ENCODE peak calls at places on chromosome 7, in six cellular contexts. S is AG10803, C is OCI-LY7, M is fibroblast of lung, N is progenitor cell of endocrine pancreas, X is GM13976. W is an unnamed sample.

GRCh38 chr7:18570890-18571478 is 75.4 kb downstream of the HDAC9 start:
- DNase-seq in M (peak), N (no peak), X (no peak), S (peak), C (peak), W (no peak)

GRCh38 chr7:127904706-127905056 is 126.6 kb downstream of the LRRC4 start:
- DNase-seq in C (no peak), X (no peak), M (no peak), N (no peak), S (peak), W (no peak)

GRCh38 chr7:7157177-7157886 is 25.0 kb upstream of the C1GALT1 start:
- DNase-seq in M (peak), S (peak), N (no peak), C (no peak), X (no peak), W (peak)

GRCh38 chr7:18503068-18503859 is 7.7 kb downstream of the HDAC9 start:
- DNase-seq in N (no peak), C (no peak), M (no peak), X (no peak), S (no peak), W (no peak)

GRCh38 chr7:116354171-116354545 is 143.8 kb downstream of the TES start:
- DNase-seq in C (no peak), M (peak), S (peak), X (no peak), N (no peak), W (no peak)

GRCh38 chr7:104482362-104483042 is 154.1 kb downstream of the LHFPL3 start:
- DNase-seq in S (no peak), M (no peak), N (no peak), X (no peak), C (no peak), W (no peak)

GRCh38 chr7:36048141-36048901 is 104.7 kb upstream of the EEPD1 start:
- DNase-seq in N (no peak), C (no peak), X (no peak), S (peak), M (peak), W (no peak)

GRCh38 chr7:64946772-64947171 is 43.7 kb downstream of the ZNF273 start:
- DNase-seq in C (peak), X (no peak), N (no peak), M (peak), S (no peak), W (peak)

GRCh38 chr7:39199951-39200350 is 222.2 kb downstream of the POU6F2 start:
- DNase-seq in M (no peak), N (no peak), X (no peak), S (no peak), C (no peak), W (no peak)

GRCh38 chr7:100803398-100804161 is 23.7 kb downstream of the EPHB4 start:
- DNase-seq in M (peak), X (peak), S (peak), N (peak), C (peak), W (peak)

GRCh38 chr7:137146552-137146961 is 197.0 kb downstream of the PTN start:
- DNase-seq in N (no peak), S (peak), C (no peak), X (no peak), M (peak), W (no peak)

GRCh38 chr7:90621130-90621891 is 25.2 kb downstream of the CDK14 start:
- DNase-seq in M (no peak), S (no peak), X (no peak), C (no peak), N (no peak), W (no peak)

GRCh38 chr7:51789494-51789893 is 472.9 kb upstream of the COBL start:
- DNase-seq in C (no peak), N (no peak), S (no peak), M (no peak), X (no peak), W (no peak)

GRCh38 chr7:124276005-124276606 is 243.2 kb upstream of the TMEM229A start:
- DNase-seq in S (no peak), N (peak), C (peak), X (no peak), M (peak), W (peak)

GRCh38 chr7:54189330-54189729 is 352.8 kb upstream of the VSTM2A start:
- DNase-seq in X (no peak), C (no peak), M (no peak), S (no peak), N (no peak), W (no peak)

GRCh38 chr7:39507866-39508551 is 58.2 kb upstream of the YAE1 start:
- DNase-seq in S (no peak), M (no peak), X (no peak), N (no peak), C (no peak), W (peak)

DNA sequence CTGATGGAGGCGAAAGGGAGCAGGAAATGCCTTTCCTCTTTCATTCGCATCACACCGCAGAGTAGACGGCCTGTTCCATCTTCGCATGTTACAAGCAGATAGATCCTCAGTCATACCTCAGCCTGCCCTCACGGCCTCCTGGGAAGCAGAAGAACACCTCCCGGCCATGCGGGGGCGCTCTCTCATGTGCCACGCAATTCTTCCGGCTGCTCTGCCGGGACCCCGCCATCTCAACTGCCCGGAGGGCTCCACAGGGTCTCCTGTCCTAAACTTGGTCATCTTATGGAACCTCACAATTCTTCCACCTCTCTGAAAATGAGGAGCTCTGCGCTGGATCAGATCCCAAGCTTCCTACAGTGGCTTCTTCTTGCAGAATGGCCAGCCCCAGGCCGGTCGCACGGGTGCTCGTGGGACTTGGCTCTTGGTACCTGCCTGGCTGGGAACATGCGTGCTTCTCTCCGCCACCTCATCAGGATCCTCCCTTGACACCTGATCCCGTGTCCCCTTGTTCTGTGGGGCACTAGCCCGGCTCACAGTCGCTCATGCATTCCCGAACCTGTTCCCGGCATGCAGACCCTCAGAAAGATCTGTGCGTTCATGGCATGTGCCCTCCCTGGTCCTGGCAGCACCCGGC is 262.8 kb upstream of the SHH start:
- DNase-seq in M (no peak), S (no peak), X (no peak), C (no peak), N (no peak), W (no peak)
- TF ChIP-seq CTCF in M (no peak), S (no peak), X (no peak), C (peak), N (no peak), W (no peak)

GRCh38 chr7:85041599-85042216 is 145.1 kb downstream of the SEMA3D start:
- DNase-seq in N (peak), C (peak), S (peak), M (peak), X (no peak), W (peak)

GRCh38 chr7:85038466-85038865 is 148.4 kb downstream of the SEMA3D start:
- DNase-seq in C (no peak), M (no peak), N (no peak), S (no peak), X (no peak), W (no peak)

DNA sequence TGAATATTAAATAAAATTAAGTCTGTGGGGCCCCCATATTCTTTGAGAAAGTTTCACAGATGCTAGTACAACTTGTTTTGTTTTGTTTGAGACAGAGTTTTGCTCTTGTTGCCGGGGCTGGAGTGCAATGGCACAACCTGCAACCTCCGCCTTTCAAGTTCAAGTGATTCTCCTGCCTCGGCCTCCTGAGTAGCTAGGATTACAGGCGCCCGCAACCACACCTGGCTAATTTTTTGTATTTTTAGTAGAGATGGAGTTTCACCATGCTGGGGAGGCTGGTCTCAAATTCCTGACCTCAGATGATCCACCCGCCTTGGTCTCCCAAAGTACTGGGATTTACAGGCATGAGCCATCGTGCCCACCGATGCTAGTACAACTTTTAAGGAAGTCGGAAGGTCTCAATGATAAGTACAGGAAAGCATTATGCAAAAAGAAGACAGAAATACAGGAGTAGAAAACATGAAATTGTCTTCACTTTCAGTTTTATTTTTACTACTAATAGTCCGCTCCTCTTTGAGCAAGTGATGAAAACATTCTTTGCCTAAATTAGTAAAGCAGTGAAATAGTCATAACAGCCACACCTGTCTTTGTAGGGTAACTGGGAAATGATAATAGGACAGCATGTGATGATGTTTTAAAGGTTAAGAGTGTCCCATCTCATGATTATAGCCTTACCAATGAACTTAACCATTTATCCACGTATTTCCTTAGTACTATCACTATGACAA is 147.5 kb downstream of the SEMA3D start:
- DNase-seq in S (no peak), N (no peak), C (no peak), X (no peak), M (no peak), W (no peak)
- TF ChIP-seq CTCF in S (no peak), N (no peak), C (no peak), X (no peak), M (no peak), W (no peak)

GRCh38 chr7:120554960-120555571 is 282.1 kb downstream of the KCND2 start:
- DNase-seq in X (peak), S (peak), N (peak), M (peak), C (peak), W (peak)
- TF ChIP-seq CTCF in X (peak), S (peak), N (peak), M (peak), C (peak), W (no peak)

GRCh38 chr7:49099587-49100326 is 175.4 kb downstream of the CDC14C start:
- DNase-seq in S (no peak), C (peak), M (no peak), X (no peak), N (no peak), W (no peak)
- TF ChIP-seq CTCF in S (peak), C (peak), M (no peak), X (no peak), N (peak), W (no peak)